ENCODE peak calls at places on chromosomes 5 and 9, in seven cellular contexts. One of them, this sample, is unnamed.

GRCh38 chr5:81749186-81749561 is 1.7 kb downstream of the SSBP2 start:
- DNase-seq in CD8-positive, alpha-beta T cell: no peak
- DNase-seq in pancreas: no peak
- DNase-seq in fibroblast of villous mesenchyme: peak; percentile 25
- DNase-seq in AG09319: no peak
- DNase-seq in choroid plexus epithelial cell: peak; percentile 13
- DNase-seq in WTC11: no peak
- DNase-seq in this sample: no peak

GRCh38 chr5:69231281-69231680 is 3.4 kb upstream of the CDK7 start:
- DNase-seq in CD8-positive, alpha-beta T cell: no peak
- DNase-seq in choroid plexus epithelial cell: no peak
- DNase-seq in WTC11: no peak
- DNase-seq in fibroblast of villous mesenchyme: no peak
- DNase-seq in AG09319: no peak
- DNase-seq in pancreas: no peak
- DNase-seq in this sample: no peak

GRCh38 chr9:89606049-89606481 is 1.3 kb downstream of the GADD45G start:
- DNase-seq in WTC11: peak; percentile 54
- DNase-seq in CD8-positive, alpha-beta T cell: no peak
- DNase-seq in pancreas: peak; percentile 81
- DNase-seq in fibroblast of villous mesenchyme: peak; percentile 73
- DNase-seq in choroid plexus epithelial cell: peak; percentile 74
- DNase-seq in AG09319: peak; percentile 40
- DNase-seq in this sample: peak; percentile 76

GRCh38 chr9:120383999-120384924 is 195.7 kb downstream of the CDK5RAP2 start:
- DNase-seq in WTC11: no peak
- DNase-seq in fibroblast of villous mesenchyme: no peak
- DNase-seq in CD8-positive, alpha-beta T cell: no peak
- DNase-seq in choroid plexus epithelial cell: peak; percentile 36
- DNase-seq in pancreas: peak; percentile 76
- DNase-seq in AG09319: peak; percentile 66
- DNase-seq in this sample: no peak

GRCh38 chr5:95403996-95404395 is 12.8 kb downstream of the FAM81B start:
- DNase-seq in fibroblast of villous mesenchyme: no peak
- DNase-seq in CD8-positive, alpha-beta T cell: no peak
- DNase-seq in WTC11: no peak
- DNase-seq in AG09319: no peak
- DNase-seq in pancreas: no peak
- DNase-seq in choroid plexus epithelial cell: no peak
- DNase-seq in this sample: no peak

GRCh38 chr9:93090091-93090655 is 5.8 kb upstream of the CARD19 start:
- DNase-seq in choroid plexus epithelial cell: no peak
- DNase-seq in WTC11: no peak
- DNase-seq in AG09319: no peak
- DNase-seq in fibroblast of villous mesenchyme: no peak
- DNase-seq in pancreas: no peak
- DNase-seq in CD8-positive, alpha-beta T cell: no peak
- DNase-seq in this sample: no peak

GRCh38 chr9:96617439-96618185 is 2.0 kb downstream of the CDC14B start:
- DNase-seq in WTC11: peak; percentile 38
- DNase-seq in CD8-positive, alpha-beta T cell: no peak
- DNase-seq in AG09319: no peak
- DNase-seq in fibroblast of villous mesenchyme: no peak
- DNase-seq in pancreas: no peak
- DNase-seq in choroid plexus epithelial cell: no peak
- DNase-seq in this sample: peak; percentile 11

GRCh38 chr9:95313010-95313498 is 4.5 kb downstream of the FANCC start:
- DNase-seq in choroid plexus epithelial cell: peak; percentile 62
- DNase-seq in WTC11: peak; percentile 78
- DNase-seq in AG09319: no peak
- DNase-seq in fibroblast of villous mesenchyme: peak; percentile 58
- DNase-seq in CD8-positive, alpha-beta T cell: no peak
- DNase-seq in pancreas: peak; percentile 83
- DNase-seq in this sample: peak; percentile 80

GRCh38 chr5:170266570-170267379 is 30.8 kb downstream of the LCP2 start:
- DNase-seq in pancreas: no peak
- DNase-seq in CD8-positive, alpha-beta T cell: no peak
- DNase-seq in WTC11: no peak
- DNase-seq in fibroblast of villous mesenchyme: no peak
- DNase-seq in choroid plexus epithelial cell: no peak
- DNase-seq in AG09319: no peak
- DNase-seq in this sample: no peak

GRCh38 chr9:82570226-82570625 is 492.7 kb downstream of the RASEF start:
- DNase-seq in AG09319: no peak
- DNase-seq in CD8-positive, alpha-beta T cell: no peak
- DNase-seq in WTC11: no peak
- DNase-seq in pancreas: no peak
- DNase-seq in choroid plexus epithelial cell: no peak
- DNase-seq in fibroblast of villous mesenchyme: no peak
- DNase-seq in this sample: no peak
- TF ChIP-seq CTCF in AG09319: peak; percentile 25
- TF ChIP-seq CTCF in CD8-positive, alpha-beta T cell: no peak
- TF ChIP-seq CTCF in WTC11: no peak
- TF ChIP-seq CTCF in pancreas: no peak
- TF ChIP-seq CTCF in choroid plexus epithelial cell: peak; percentile 31
- TF ChIP-seq CTCF in fibroblast of villous mesenchyme: no peak
- TF ChIP-seq CTCF in this sample: peak; percentile 31

GRCh38 chr5:139287890-139288635 is 5.5 kb upstream of the MATR3 start:
- DNase-seq in WTC11: no peak
- DNase-seq in fibroblast of villous mesenchyme: no peak
- DNase-seq in pancreas: no peak
- DNase-seq in choroid plexus epithelial cell: peak; percentile 48
- DNase-seq in AG09319: no peak
- DNase-seq in CD8-positive, alpha-beta T cell: no peak
- DNase-seq in this sample: no peak
- TF ChIP-seq CTCF in WTC11: no peak
- TF ChIP-seq CTCF in fibroblast of villous mesenchyme: no peak
- TF ChIP-seq CTCF in pancreas: no peak
- TF ChIP-seq CTCF in choroid plexus epithelial cell: no peak
- TF ChIP-seq CTCF in AG09319: no peak
- TF ChIP-seq CTCF in CD8-positive, alpha-beta T cell: no peak
- TF ChIP-seq CTCF in this sample: peak; percentile 37

DNA sequence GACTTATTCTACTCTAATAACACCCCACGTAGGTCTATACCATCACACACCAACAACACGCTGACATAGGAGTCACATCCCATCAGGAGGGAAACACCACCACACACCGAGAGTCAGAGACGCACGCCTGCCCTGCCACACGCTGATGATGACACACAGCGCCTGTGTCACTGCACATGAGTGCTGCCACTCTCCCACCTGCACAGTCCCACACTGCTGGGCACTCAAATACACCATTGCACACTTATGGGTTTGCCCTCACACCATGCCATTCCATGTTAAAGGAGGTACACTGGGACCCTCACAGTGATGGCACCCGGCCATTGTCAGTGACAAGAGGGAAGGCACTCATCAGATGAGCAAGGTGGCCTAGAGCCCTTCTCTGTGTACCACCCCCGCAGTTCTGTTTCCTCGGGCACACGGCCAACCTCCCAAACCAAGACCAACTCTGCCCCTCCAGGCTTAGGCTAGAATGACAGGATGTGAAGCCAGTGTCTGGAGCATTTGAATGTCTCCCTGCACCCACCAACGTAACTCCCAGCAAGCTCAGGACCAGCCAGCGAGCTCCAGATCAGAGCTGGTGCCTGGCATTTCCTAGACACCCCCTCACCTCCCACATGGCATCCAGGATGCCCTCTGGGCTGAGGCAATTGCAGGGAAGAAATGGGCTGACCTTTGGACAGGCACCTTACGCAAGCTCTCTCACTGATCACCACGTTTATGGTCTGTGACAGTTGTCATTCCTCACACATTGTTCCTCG is 3.6 kb upstream of the CPLX2 start:
- DNase-seq in AG09319: no peak
- DNase-seq in CD8-positive, alpha-beta T cell: no peak
- DNase-seq in fibroblast of villous mesenchyme: no peak
- DNase-seq in WTC11: peak; percentile 65
- DNase-seq in pancreas: no peak
- DNase-seq in choroid plexus epithelial cell: peak; percentile 8
- DNase-seq in this sample: peak; percentile 90
- TF ChIP-seq CTCF in AG09319: no peak
- TF ChIP-seq CTCF in CD8-positive, alpha-beta T cell: no peak
- TF ChIP-seq CTCF in fibroblast of villous mesenchyme: peak; percentile 4
- TF ChIP-seq CTCF in WTC11: peak; percentile 28
- TF ChIP-seq CTCF in pancreas: no peak
- TF ChIP-seq CTCF in choroid plexus epithelial cell: no peak
- TF ChIP-seq CTCF in this sample: peak; percentile 72

GRCh38 chr9:99819484-99820329 is 2.0 kb upstream of the NR4A3 start:
- DNase-seq in CD8-positive, alpha-beta T cell: peak; percentile 91
- DNase-seq in choroid plexus epithelial cell: peak; percentile 96
- DNase-seq in pancreas: peak; percentile 91
- DNase-seq in WTC11: peak; percentile 91
- DNase-seq in AG09319: peak; percentile 89
- DNase-seq in fibroblast of villous mesenchyme: peak; percentile 98
- DNase-seq in this sample: peak; percentile 96

GRCh38 chr9:99822096-99822595 is 461 bp downstream of the NR4A3 start:
- DNase-seq in choroid plexus epithelial cell: peak; percentile 42
- DNase-seq in fibroblast of villous mesenchyme: no peak
- DNase-seq in CD8-positive, alpha-beta T cell: no peak
- DNase-seq in AG09319: no peak
- DNase-seq in pancreas: no peak
- DNase-seq in WTC11: no peak
- DNase-seq in this sample: no peak

GRCh38 chr9:99820330-99821186 is 1.1 kb upstream of the NR4A3 start:
- DNase-seq in fibroblast of villous mesenchyme: peak; percentile 95
- DNase-seq in WTC11: no peak
- DNase-seq in choroid plexus epithelial cell: peak; percentile 90
- DNase-seq in AG09319: peak; percentile 73
- DNase-seq in pancreas: peak; percentile 49
- DNase-seq in CD8-positive, alpha-beta T cell: peak; percentile 21
- DNase-seq in this sample: peak; percentile 48

GRCh38 chr9:99822596-99823391 is 1.1 kb downstream of the NR4A3 start:
- DNase-seq in AG09319: no peak
- DNase-seq in pancreas: peak; percentile 16
- DNase-seq in CD8-positive, alpha-beta T cell: peak; percentile 19
- DNase-seq in WTC11: peak; percentile 61
- DNase-seq in choroid plexus epithelial cell: peak; percentile 64
- DNase-seq in fibroblast of villous mesenchyme: peak; percentile 65
- DNase-seq in this sample: peak; percentile 54

DNA sequence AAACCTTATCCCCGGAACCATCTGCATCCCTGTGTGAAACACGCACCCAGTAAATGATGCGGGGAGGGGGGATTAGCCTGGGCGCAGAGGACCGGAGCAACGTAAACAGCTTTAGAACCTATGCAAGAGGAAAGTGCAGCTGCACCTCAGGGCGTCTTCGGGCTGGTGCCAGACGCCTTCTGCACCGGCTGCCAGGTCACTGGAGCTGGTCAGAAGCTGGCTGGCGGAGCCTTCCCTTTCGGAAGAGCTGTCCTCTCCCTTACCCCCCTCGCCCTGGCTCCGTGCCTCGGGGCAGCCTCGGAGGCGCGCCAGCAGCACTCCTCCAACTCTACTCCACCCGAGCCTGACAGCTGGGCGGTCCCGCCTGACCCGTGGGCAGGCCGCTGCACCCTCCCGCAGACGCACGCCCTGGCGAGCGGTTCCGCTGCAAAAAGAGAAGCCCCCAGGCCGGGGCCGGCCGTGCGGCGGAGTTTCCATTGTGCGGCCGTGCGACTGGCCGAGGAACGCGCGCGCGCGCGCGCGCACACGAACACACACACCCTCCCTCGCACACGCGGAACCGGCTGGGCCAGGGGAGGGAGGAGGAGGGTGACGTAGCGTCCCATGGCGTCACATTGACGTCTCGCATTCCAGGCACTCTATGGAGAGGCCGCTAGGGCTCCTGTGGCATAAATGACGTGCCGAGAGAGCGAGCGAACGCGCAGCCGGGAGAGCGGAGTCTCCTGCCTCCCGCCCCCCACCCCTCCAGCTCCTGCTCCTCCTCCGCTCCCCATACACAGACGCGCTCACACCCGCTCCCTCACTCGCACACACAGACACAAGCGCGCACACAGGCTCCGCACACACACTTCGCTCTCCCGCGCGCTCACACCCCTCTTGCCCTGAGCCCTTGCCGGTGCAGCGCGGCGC is at the start of gene NR4A3:
- DNase-seq in AG09319: peak; percentile 97
- DNase-seq in pancreas: peak; percentile 91
- DNase-seq in fibroblast of villous mesenchyme: peak; percentile 98
- DNase-seq in WTC11: peak; percentile 84
- DNase-seq in CD8-positive, alpha-beta T cell: peak; percentile 74
- DNase-seq in choroid plexus epithelial cell: peak; percentile 98
- DNase-seq in this sample: peak; percentile 96
- TF ChIP-seq CTCF in AG09319: no peak
- TF ChIP-seq CTCF in pancreas: no peak
- TF ChIP-seq CTCF in fibroblast of villous mesenchyme: peak; percentile 7
- TF ChIP-seq CTCF in WTC11: no peak
- TF ChIP-seq CTCF in CD8-positive, alpha-beta T cell: peak; percentile 27
- TF ChIP-seq CTCF in choroid plexus epithelial cell: peak; percentile 27
- TF ChIP-seq CTCF in this sample: peak; percentile 33

GRCh38 chr5:43008369-43009158 is 31.6 kb downstream of the ANXA2R start:
- DNase-seq in fibroblast of villous mesenchyme: peak; percentile 95
- DNase-seq in pancreas: peak; percentile 27
- DNase-seq in CD8-positive, alpha-beta T cell: peak; percentile 88
- DNase-seq in AG09319: no peak
- DNase-seq in choroid plexus epithelial cell: peak; percentile 96
- DNase-seq in WTC11: peak; percentile 90
- DNase-seq in this sample: peak; percentile 92
- TF ChIP-seq CTCF in fibroblast of villous mesenchyme: no peak
- TF ChIP-seq CTCF in pancreas: no peak
- TF ChIP-seq CTCF in CD8-positive, alpha-beta T cell: no peak
- TF ChIP-seq CTCF in AG09319: no peak
- TF ChIP-seq CTCF in choroid plexus epithelial cell: peak; percentile 34
- TF ChIP-seq CTCF in WTC11: no peak
- TF ChIP-seq CTCF in this sample: peak; percentile 33

DNA sequence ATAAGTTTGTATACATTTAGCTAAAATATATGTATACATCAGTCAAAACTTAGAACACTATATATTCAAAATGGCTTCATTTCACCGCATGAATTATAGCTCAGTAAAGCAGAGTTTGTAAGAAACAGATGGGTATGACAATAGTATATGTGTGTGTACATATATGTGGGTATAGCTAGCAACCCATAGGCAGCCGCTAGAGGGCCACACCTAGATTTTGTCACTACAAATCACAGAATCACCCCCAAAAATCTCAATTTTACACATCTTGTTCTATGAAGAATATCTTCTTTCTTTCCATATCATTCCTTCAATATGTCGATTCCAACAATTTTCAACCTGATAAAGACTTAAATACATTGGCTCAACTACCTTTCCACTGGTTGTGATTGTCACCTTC is 357.8 kb upstream of the CCNG1 start:
- DNase-seq in choroid plexus epithelial cell: no peak
- DNase-seq in AG09319: no peak
- DNase-seq in CD8-positive, alpha-beta T cell: no peak
- DNase-seq in fibroblast of villous mesenchyme: no peak
- DNase-seq in WTC11: peak; percentile 41
- DNase-seq in pancreas: no peak
- DNase-seq in this sample: peak; percentile 10
- TF ChIP-seq CTCF in choroid plexus epithelial cell: peak; percentile 19
- TF ChIP-seq CTCF in AG09319: no peak
- TF ChIP-seq CTCF in CD8-positive, alpha-beta T cell: no peak
- TF ChIP-seq CTCF in fibroblast of villous mesenchyme: no peak
- TF ChIP-seq CTCF in WTC11: peak; percentile 42
- TF ChIP-seq CTCF in pancreas: no peak
- TF ChIP-seq CTCF in this sample: peak; percentile 48

GRCh38 chr9:118635416-118635815 is 733.8 kb downstream of the BRINP1 start:
- DNase-seq in CD8-positive, alpha-beta T cell: no peak
- DNase-seq in WTC11: no peak
- DNase-seq in choroid plexus epithelial cell: no peak
- DNase-seq in AG09319: no peak
- DNase-seq in pancreas: no peak
- DNase-seq in fibroblast of villous mesenchyme: peak; percentile 36
- DNase-seq in this sample: no peak
- TF ChIP-seq CTCF in CD8-positive, alpha-beta T cell: no peak
- TF ChIP-seq CTCF in WTC11: no peak
- TF ChIP-seq CTCF in choroid plexus epithelial cell: no peak
- TF ChIP-seq CTCF in AG09319: no peak
- TF ChIP-seq CTCF in pancreas: no peak
- TF ChIP-seq CTCF in fibroblast of villous mesenchyme: no peak
- TF ChIP-seq CTCF in this sample: no peak

This sample was measured in BE2C.